ENCODE peak calls at places on chromosome 18, in four cellular contexts. Z, P, O and R are unnamed samples.

GRCh38 chr18:23994361-23994902 is 20.1 kb upstream of the TTC39C start:
- DNase-seq in Z (no peak), P (no peak), O (peak), R (no peak)

GRCh38 chr18:57466745-57467144 is 31.6 kb downstream of the ONECUT2 start:
- DNase-seq in Z (no peak), P (no peak), O (no peak), R (no peak)

GRCh38 chr18:34929336-34929780 is 111.9 kb upstream of the MAPRE2 start:
- DNase-seq in Z (no peak), P (no peak), O (no peak), R (no peak)

GRCh38 chr18:79937103-79937860 is 14.2 kb downstream of the SLC66A2 start:
- DNase-seq in Z (no peak), P (no peak), O (no peak), R (no peak)

GRCh38 chr18:24584205-24584604 is 123.8 kb downstream of the HRH4 start:
- DNase-seq in Z (no peak), P (no peak), O (no peak), R (no peak)

GRCh38 chr18:10923225-10923624 is 226.1 kb downstream of the PIEZO2 start:
- DNase-seq in Z (no peak), P (no peak), O (no peak), R (no peak)

GRCh38 chr18:9792565-9793226 is 84.6 kb downstream of the RAB31 start:
- DNase-seq in Z (no peak), P (no peak), O (no peak), R (no peak)

GRCh38 chr18:2932247-2933181 is 80.4 kb downstream of the LPIN2 start:
- DNase-seq in Z (no peak), P (no peak), O (peak), R (no peak)

GRCh38 chr18:21391074-21391673 is 149.1 kb downstream of the GREB1L start:
- DNase-seq in Z (no peak), P (no peak), O (peak), R (no peak)

GRCh38 chr18:26637324-26637723 is 89.0 kb upstream of the KCTD1 start:
- DNase-seq in Z (peak), P (no peak), O (no peak), R (no peak)

GRCh38 chr18:80191907-80192652 is 55.2 kb downstream of the PARD6G start:
- DNase-seq in Z (no peak), P (no peak), O (no peak), R (no peak)

GRCh38 chr18:10035306-10035991 is 121.6 kb downstream of the VAPA start:
- DNase-seq in Z (no peak), P (no peak), O (no peak), R (no peak)

GRCh38 chr18:12884521-12885323 is 685 bp upstream of the PTPN2 start:
- DNase-seq in Z (no peak), P (no peak), O (no peak), R (no peak)

GRCh38 chr18:22169011-22169888 is at the start of gene GATA6:
- DNase-seq in Z (no peak), P (no peak), O (peak), R (no peak)

GRCh38 chr18:21546423-21546822 is 54.1 kb downstream of the ESCO1 start:
- DNase-seq in Z (no peak), P (no peak), O (no peak), R (no peak)